ENCODE peak calls at places on chromosomes 5 and 9, in nine cellular contexts. One of them, this sample, is unnamed.

GRCh38 chr5:172454355-172455086 is at the start of gene SH3PXD2B:
- DNase-seq in A549: peak
- DNase-seq in GM23248: peak
- DNase-seq in right lobe of liver: peak
- DNase-seq in caudate nucleus: no peak
- DNase-seq in heart right ventricle: peak
- DNase-seq in astrocyte: peak
- DNase-seq in CD8-positive, alpha-beta memory T cell: peak
- DNase-seq in foreskin keratinocyte: peak
- DNase-seq in this sample: peak

GRCh38 chr5:135739383-135739961 is 95.0 kb upstream of the SLC25A48 start:
- DNase-seq in A549: no peak
- DNase-seq in GM23248: peak
- DNase-seq in right lobe of liver: no peak
- DNase-seq in caudate nucleus: no peak
- DNase-seq in heart right ventricle: no peak
- DNase-seq in astrocyte: peak
- DNase-seq in CD8-positive, alpha-beta memory T cell: no peak
- DNase-seq in foreskin keratinocyte: peak
- DNase-seq in this sample: no peak

GRCh38 chr9:14303110-14303509 is 10.8 kb downstream of the NFIB start:
- DNase-seq in A549: no peak
- DNase-seq in GM23248: no peak
- DNase-seq in right lobe of liver: no peak
- DNase-seq in caudate nucleus: no peak
- DNase-seq in heart right ventricle: no peak
- DNase-seq in astrocyte: no peak
- DNase-seq in CD8-positive, alpha-beta memory T cell: no peak
- DNase-seq in foreskin keratinocyte: no peak
- DNase-seq in this sample: no peak

GRCh38 chr9:137138058-137138697 is 776 bp upstream of the GRIN1 start:
- DNase-seq in A549: peak
- DNase-seq in GM23248: no peak
- DNase-seq in right lobe of liver: no peak
- DNase-seq in caudate nucleus: peak
- DNase-seq in heart right ventricle: no peak
- DNase-seq in astrocyte: no peak
- DNase-seq in CD8-positive, alpha-beta memory T cell: no peak
- DNase-seq in foreskin keratinocyte: no peak
- DNase-seq in this sample: peak

GRCh38 chr5:91328743-91329142 is 54.4 kb downstream of the ARRDC3 start:
- DNase-seq in A549: no peak
- DNase-seq in GM23248: no peak
- DNase-seq in right lobe of liver: no peak
- DNase-seq in caudate nucleus: no peak
- DNase-seq in heart right ventricle: no peak
- DNase-seq in astrocyte: no peak
- DNase-seq in CD8-positive, alpha-beta memory T cell: no peak
- DNase-seq in foreskin keratinocyte: no peak
- DNase-seq in this sample: no peak

GRCh38 chr5:72231989-72232703 is 87.9 kb downstream of the MRPS27 start:
- DNase-seq in A549: no peak
- DNase-seq in GM23248: no peak
- DNase-seq in right lobe of liver: no peak
- DNase-seq in caudate nucleus: no peak
- DNase-seq in heart right ventricle: no peak
- DNase-seq in astrocyte: peak
- DNase-seq in CD8-positive, alpha-beta memory T cell: no peak
- DNase-seq in foreskin keratinocyte: peak
- DNase-seq in this sample: peak

GRCh38 chr9:117747571-117747970 is 43.4 kb downstream of the TLR4 start:
- DNase-seq in A549: no peak
- DNase-seq in GM23248: no peak
- DNase-seq in right lobe of liver: no peak
- DNase-seq in caudate nucleus: no peak
- DNase-seq in heart right ventricle: no peak
- DNase-seq in astrocyte: no peak
- DNase-seq in CD8-positive, alpha-beta memory T cell: no peak
- DNase-seq in foreskin keratinocyte: no peak
- DNase-seq in this sample: no peak

GRCh38 chr5:56468278-56468677 is 235.1 kb upstream of the ANKRD55 start:
- DNase-seq in A549: no peak
- DNase-seq in GM23248: no peak
- DNase-seq in right lobe of liver: no peak
- DNase-seq in caudate nucleus: no peak
- DNase-seq in heart right ventricle: no peak
- DNase-seq in astrocyte: no peak
- DNase-seq in CD8-positive, alpha-beta memory T cell: no peak
- DNase-seq in foreskin keratinocyte: no peak
- DNase-seq in this sample: no peak

GRCh38 chr5:73097740-73098139 is 22.6 kb upstream of the TMEM171 start:
- DNase-seq in A549: no peak
- DNase-seq in GM23248: no peak
- DNase-seq in right lobe of liver: no peak
- DNase-seq in caudate nucleus: no peak
- DNase-seq in heart right ventricle: no peak
- DNase-seq in astrocyte: no peak
- DNase-seq in CD8-positive, alpha-beta memory T cell: no peak
- DNase-seq in foreskin keratinocyte: no peak
- DNase-seq in this sample: no peak

GRCh38 chr9:108937561-108938305 is 3.5 kb downstream of the ABITRAM start:
- DNase-seq in A549: no peak
- DNase-seq in GM23248: no peak
- DNase-seq in right lobe of liver: no peak
- DNase-seq in caudate nucleus: no peak
- DNase-seq in heart right ventricle: no peak
- DNase-seq in astrocyte: no peak
- DNase-seq in CD8-positive, alpha-beta memory T cell: no peak
- DNase-seq in foreskin keratinocyte: no peak
- DNase-seq in this sample: no peak

GRCh38 chr9:91162784-91163440 is 198.8 kb downstream of the AUH start:
- DNase-seq in A549: no peak
- DNase-seq in GM23248: no peak
- DNase-seq in right lobe of liver: peak
- DNase-seq in caudate nucleus: peak
- DNase-seq in heart right ventricle: no peak
- DNase-seq in astrocyte: peak
- DNase-seq in CD8-positive, alpha-beta memory T cell: no peak
- DNase-seq in foreskin keratinocyte: no peak
- DNase-seq in this sample: peak
- H3K27ac ChIP-seq in A549: no peak
- H3K27ac ChIP-seq in GM23248: no peak
- H3K27ac ChIP-seq in right lobe of liver: no peak
- H3K27ac ChIP-seq in caudate nucleus: peak
- H3K27ac ChIP-seq in heart right ventricle: no peak
- H3K27ac ChIP-seq in astrocyte: peak
- H3K27ac ChIP-seq in CD8-positive, alpha-beta memory T cell: peak
- H3K27ac ChIP-seq in foreskin keratinocyte: peak
- H3K27ac ChIP-seq in this sample: no peak

GRCh38 chr5:111742595-111742994 is 14.4 kb downstream of the NREP start:
- DNase-seq in A549: no peak
- DNase-seq in GM23248: peak
- DNase-seq in right lobe of liver: peak
- DNase-seq in caudate nucleus: no peak
- DNase-seq in heart right ventricle: no peak
- DNase-seq in astrocyte: peak
- DNase-seq in CD8-positive, alpha-beta memory T cell: no peak
- DNase-seq in foreskin keratinocyte: no peak
- DNase-seq in this sample: peak

GRCh38 chr5:111743993-111744392 is 13.0 kb downstream of the NREP start:
- DNase-seq in A549: no peak
- DNase-seq in GM23248: peak
- DNase-seq in right lobe of liver: no peak
- DNase-seq in caudate nucleus: no peak
- DNase-seq in heart right ventricle: no peak
- DNase-seq in astrocyte: peak
- DNase-seq in CD8-positive, alpha-beta memory T cell: no peak
- DNase-seq in foreskin keratinocyte: no peak
- DNase-seq in this sample: no peak

GRCh38 chr5:111743521-111743920 is 13.5 kb downstream of the NREP start:
- DNase-seq in A549: no peak
- DNase-seq in GM23248: no peak
- DNase-seq in right lobe of liver: no peak
- DNase-seq in caudate nucleus: no peak
- DNase-seq in heart right ventricle: no peak
- DNase-seq in astrocyte: no peak
- DNase-seq in CD8-positive, alpha-beta memory T cell: no peak
- DNase-seq in foreskin keratinocyte: no peak
- DNase-seq in this sample: no peak

GRCh38 chr5:111745075-111745474 is 11.9 kb downstream of the NREP start:
- DNase-seq in A549: no peak
- DNase-seq in GM23248: no peak
- DNase-seq in right lobe of liver: no peak
- DNase-seq in caudate nucleus: no peak
- DNase-seq in heart right ventricle: no peak
- DNase-seq in astrocyte: no peak
- DNase-seq in CD8-positive, alpha-beta memory T cell: no peak
- DNase-seq in foreskin keratinocyte: no peak
- DNase-seq in this sample: no peak

DNA sequence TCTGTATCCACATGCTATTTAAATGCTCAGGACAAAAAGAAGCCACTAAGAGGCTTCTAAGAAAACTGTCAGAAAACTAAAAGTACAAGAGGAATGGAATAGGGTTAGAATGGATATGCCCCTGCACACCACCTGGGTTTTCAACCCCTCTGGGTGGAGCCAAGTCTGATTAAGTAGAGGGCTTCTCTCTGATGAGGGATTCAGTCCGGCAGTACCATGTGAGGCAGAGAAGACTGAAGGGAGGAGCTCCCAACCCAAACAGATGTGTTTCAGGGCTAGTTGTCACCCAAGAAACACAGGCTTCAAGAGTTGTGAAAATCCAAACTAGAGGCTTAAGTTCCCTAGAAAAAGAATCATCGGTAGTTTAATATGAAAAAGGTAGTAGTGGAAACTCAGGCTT is 12.5 kb downstream of the NREP start:
- DNase-seq in A549: no peak
- DNase-seq in GM23248: peak
- DNase-seq in right lobe of liver: no peak
- DNase-seq in caudate nucleus: no peak
- DNase-seq in heart right ventricle: no peak
- DNase-seq in astrocyte: no peak
- DNase-seq in CD8-positive, alpha-beta memory T cell: no peak
- DNase-seq in foreskin keratinocyte: no peak
- DNase-seq in this sample: peak
- H3K27ac ChIP-seq in A549: no peak
- H3K27ac ChIP-seq in GM23248: peak
- H3K27ac ChIP-seq in right lobe of liver: no peak
- H3K27ac ChIP-seq in caudate nucleus: no peak
- H3K27ac ChIP-seq in heart right ventricle: peak
- H3K27ac ChIP-seq in astrocyte: peak
- H3K27ac ChIP-seq in CD8-positive, alpha-beta memory T cell: no peak
- H3K27ac ChIP-seq in foreskin keratinocyte: no peak
- H3K27ac ChIP-seq in this sample: peak

DNA sequence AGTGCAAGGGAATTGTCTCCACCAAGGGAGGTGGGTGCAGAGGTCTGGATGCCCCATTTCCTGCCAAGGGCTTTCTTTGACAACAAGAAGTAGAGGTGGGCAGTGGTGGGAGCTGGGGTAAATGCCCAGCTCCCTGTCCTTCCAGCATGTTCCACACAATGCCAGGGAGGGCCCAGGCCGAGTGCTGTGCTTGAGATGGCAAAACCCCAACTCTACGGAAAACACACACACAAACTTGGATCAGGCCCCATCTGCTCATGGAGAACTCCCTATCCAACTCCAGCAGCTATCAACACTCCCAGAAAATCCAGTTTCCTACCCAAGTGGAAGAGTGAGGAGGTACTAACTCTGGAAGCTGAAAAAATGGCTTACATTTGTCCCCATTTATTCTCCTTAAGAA is 61.2 kb upstream of the FUBP3 start:
- DNase-seq in A549: no peak
- DNase-seq in GM23248: no peak
- DNase-seq in right lobe of liver: no peak
- DNase-seq in caudate nucleus: no peak
- DNase-seq in heart right ventricle: no peak
- DNase-seq in astrocyte: no peak
- DNase-seq in CD8-positive, alpha-beta memory T cell: no peak
- DNase-seq in foreskin keratinocyte: no peak
- DNase-seq in this sample: no peak
- H3K27ac ChIP-seq in A549: no peak
- H3K27ac ChIP-seq in GM23248: no peak
- H3K27ac ChIP-seq in right lobe of liver: no peak
- H3K27ac ChIP-seq in caudate nucleus: no peak
- H3K27ac ChIP-seq in heart right ventricle: no peak
- H3K27ac ChIP-seq in astrocyte: no peak
- H3K27ac ChIP-seq in CD8-positive, alpha-beta memory T cell: no peak
- H3K27ac ChIP-seq in foreskin keratinocyte: no peak
- H3K27ac ChIP-seq in this sample: no peak

GRCh38 chr5:141870226-141870625 is 8.0 kb downstream of the PCDH1 start:
- DNase-seq in A549: no peak
- DNase-seq in GM23248: no peak
- DNase-seq in right lobe of liver: peak
- DNase-seq in caudate nucleus: no peak
- DNase-seq in heart right ventricle: no peak
- DNase-seq in astrocyte: no peak
- DNase-seq in CD8-positive, alpha-beta memory T cell: no peak
- DNase-seq in foreskin keratinocyte: no peak
- DNase-seq in this sample: no peak
- H3K27ac ChIP-seq in A549: no peak
- H3K27ac ChIP-seq in GM23248: no peak
- H3K27ac ChIP-seq in right lobe of liver: no peak
- H3K27ac ChIP-seq in caudate nucleus: peak
- H3K27ac ChIP-seq in heart right ventricle: no peak
- H3K27ac ChIP-seq in astrocyte: no peak
- H3K27ac ChIP-seq in CD8-positive, alpha-beta memory T cell: no peak
- H3K27ac ChIP-seq in foreskin keratinocyte: no peak
- H3K27ac ChIP-seq in this sample: no peak

DNA sequence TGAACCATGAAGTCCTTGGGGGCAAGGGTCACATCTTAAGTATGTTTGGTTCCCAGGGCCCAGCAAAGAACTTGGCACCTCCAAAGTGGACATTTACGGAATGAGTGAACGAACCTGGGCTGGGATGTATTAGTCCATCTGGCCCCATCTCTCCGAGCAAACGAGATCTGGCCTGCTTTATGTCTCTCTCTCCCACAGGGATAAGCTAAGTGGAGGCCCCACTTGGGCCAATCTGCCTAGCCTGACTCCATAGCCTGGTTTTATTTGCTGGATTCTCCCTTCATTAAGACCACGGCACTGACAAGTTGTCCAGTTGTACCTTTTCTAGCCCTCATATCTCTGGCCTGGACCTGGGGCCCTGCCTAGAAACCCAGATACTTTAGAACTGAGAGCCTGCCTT is 2.1 kb downstream of the TTLL11 start:
- DNase-seq in A549: no peak
- DNase-seq in GM23248: no peak
- DNase-seq in right lobe of liver: no peak
- DNase-seq in caudate nucleus: no peak
- DNase-seq in heart right ventricle: no peak
- DNase-seq in astrocyte: no peak
- DNase-seq in CD8-positive, alpha-beta memory T cell: no peak
- DNase-seq in foreskin keratinocyte: no peak
- DNase-seq in this sample: no peak
- H3K27ac ChIP-seq in A549: no peak
- H3K27ac ChIP-seq in GM23248: no peak
- H3K27ac ChIP-seq in right lobe of liver: no peak
- H3K27ac ChIP-seq in caudate nucleus: no peak
- H3K27ac ChIP-seq in heart right ventricle: no peak
- H3K27ac ChIP-seq in astrocyte: no peak
- H3K27ac ChIP-seq in CD8-positive, alpha-beta memory T cell: no peak
- H3K27ac ChIP-seq in foreskin keratinocyte: no peak
- H3K27ac ChIP-seq in this sample: no peak

GRCh38 chr9:114121445-114122151 is 22.5 kb upstream of the KIF12 start:
- DNase-seq in A549: no peak
- DNase-seq in GM23248: no peak
- DNase-seq in right lobe of liver: no peak
- DNase-seq in caudate nucleus: no peak
- DNase-seq in heart right ventricle: no peak
- DNase-seq in astrocyte: no peak
- DNase-seq in CD8-positive, alpha-beta memory T cell: no peak
- DNase-seq in foreskin keratinocyte: no peak
- DNase-seq in this sample: no peak
- H3K27ac ChIP-seq in A549: no peak
- H3K27ac ChIP-seq in GM23248: no peak
- H3K27ac ChIP-seq in right lobe of liver: no peak
- H3K27ac ChIP-seq in caudate nucleus: no peak
- H3K27ac ChIP-seq in heart right ventricle: no peak
- H3K27ac ChIP-seq in astrocyte: no peak
- H3K27ac ChIP-seq in CD8-positive, alpha-beta memory T cell: no peak
- H3K27ac ChIP-seq in foreskin keratinocyte: no peak
- H3K27ac ChIP-seq in this sample: no peak